ENCODE peak calls at places on chromosomes 6 and 20, in four cellular contexts. N, U, K and R are unnamed samples.

GRCh38 chr20:10634190-10634589 is 39.6 kb downstream of the JAG1 start:
- DNase-seq in U (no peak), K (no peak), N (no peak), R (no peak)

GRCh38 chr6:75935473-75935793 is 137.0 kb downstream of the IMPG1 start:
- DNase-seq in U (no peak), N (no peak), K (no peak), R (no peak)

GRCh38 chr6:118931436-118931835 is 3.5 kb downstream of the MCM9 start:
- DNase-seq in U (no peak), N (no peak), K (no peak), R (no peak)

GRCh38 chr6:169536446-169537170 is 165.2 kb downstream of the WDR27 start:
- DNase-seq in K (no peak), N (no peak), U (no peak), R (no peak)

GRCh38 chr6:24543683-24544082 is 48.9 kb downstream of the ALDH5A1 start:
- DNase-seq in U (no peak), K (no peak), N (no peak), R (no peak)

GRCh38 chr20:6679086-6679485 is 88.4 kb upstream of the BMP2 start:
- DNase-seq in K (no peak), N (no peak), U (no peak), R (no peak)

GRCh38 chr20:4519530-4519929 is 202.2 kb upstream of the PRND start:
- DNase-seq in N (no peak), U (peak), K (no peak), R (no peak)

GRCh38 chr6:3862038-3862437 is 12.9 kb downstream of the FAM50B start:
- DNase-seq in K (no peak), N (no peak), U (no peak), R (no peak)

GRCh38 chr6:56729719-56730118 is 87.0 kb upstream of the DST start:
- DNase-seq in K (no peak), U (no peak), N (no peak), R (no peak)

GRCh38 chr20:6231551-6231950 is 108.7 kb upstream of the FERMT1 start:
- DNase-seq in K (no peak), U (no peak), N (no peak), R (no peak)

GRCh38 chr6:24925661-24926060 is 10.1 kb downstream of the RIPOR2 start:
- DNase-seq in K (no peak), U (no peak), N (no peak), R (no peak)

GRCh38 chr20:40959325-40960092 is 69.1 kb upstream of the TOP1 start:
- DNase-seq in U (no peak), N (peak), K (no peak), R (no peak)

GRCh38 chr6:52992980-52993379 is 2.1 kb downstream of the GSTA4 start:
- DNase-seq in K (no peak), U (no peak), N (no peak), R (no peak)

GRCh38 chr6:16737389-16737788 is 23.9 kb downstream of the ATXN1 start:
- DNase-seq in K (no peak), N (no peak), U (no peak), R (no peak)

GRCh38 chr20:21202284-21202683 is 76.4 kb downstream of the KIZ start:
- DNase-seq in N (no peak), K (no peak), U (no peak), R (no peak)

GRCh38 chr6:108677357-108677756 is 116.6 kb downstream of the FOXO3 start:
- DNase-seq in N (no peak), K (no peak), U (no peak), R (no peak)

GRCh38 chr6:153150400-153150766 is 19.3 kb upstream of the RGS17 start:
- DNase-seq in U (no peak), K (no peak), N (no peak), R (no peak)

GRCh38 chr20:48319943-48320584 is 507.7 kb downstream of the PREX1 start:
- DNase-seq in U (no peak), K (no peak), N (no peak), R (no peak)

GRCh38 chr6:161257778-161258457 is 15.9 kb downstream of the AGPAT4 start:
- DNase-seq in N (no peak), K (no peak), U (no peak), R (no peak)

GRCh38 chr6:157267109-157267611 is 56.2 kb downstream of the TMEM242 start:
- DNase-seq in U (no peak), N (peak), K (no peak), R (no peak)

GRCh38 chr6:48744948-48745347 is 634.0 kb upstream of the PTCHD4 start:
- DNase-seq in N (no peak), U (no peak), K (no peak), R (no peak)